ENCODE peak calls at places on chromosome 22, in seven cellular contexts. V, T, O, U, M, E and R are unnamed samples.

GRCh38 chr22:30720263-30720837 is 25.7 kb downstream of the OSBP2 start:
- DNase-seq in V (no peak), T (no peak), O (no peak), U (no peak), M (no peak), E (no peak), R (no peak)

GRCh38 chr22:46090631-46091201 is 59.6 kb upstream of the PPARA start:
- DNase-seq in V (no peak), T (no peak), O (no peak), U (no peak), M (peak; percentile 77), E (peak; percentile 48), R (no peak)

GRCh38 chr22:49004484-49005399 is 822.9 kb downstream of the BRD1 start:
- DNase-seq in V (no peak), T (no peak), O (no peak), U (no peak), M (no peak), E (no peak), R (no peak)

GRCh38 chr22:22030493-22031182 is 48.1 kb upstream of the TOP3B start:
- DNase-seq in V (no peak), T (no peak), O (no peak), U (no peak), M (no peak), E (peak; percentile 44), R (no peak)

GRCh38 chr22:36194971-36195370 is 6.6 kb downstream of the APOL4 start:
- DNase-seq in V (peak; percentile 71), T (peak; percentile 42), O (peak; percentile 67), U (no peak), M (peak; percentile 44), E (peak; percentile 79), R (peak; percentile 9)

GRCh38 chr22:42353883-42354727 is 78.1 kb downstream of the NFAM1 start:
- DNase-seq in V (no peak), T (no peak), O (no peak), U (no peak), M (no peak), E (no peak), R (no peak)

GRCh38 chr22:29032584-29032983 is 29.0 kb downstream of the C22orf31 start:
- DNase-seq in V (no peak), T (peak; percentile 52), O (no peak), U (no peak), M (peak; percentile 19), E (peak; percentile 11), R (peak; percentile 66)

GRCh38 chr22:21076907-21077625 is 31.3 kb downstream of the LRRC74B start:
- DNase-seq in V (no peak), T (no peak), O (no peak), U (no peak), M (no peak), E (no peak), R (no peak)

GRCh38 chr22:22480940-22481339 is 27.6 kb downstream of the ZNF280B start:
- DNase-seq in V (no peak), T (no peak), O (no peak), U (no peak), M (no peak), E (no peak), R (no peak)

GRCh38 chr22:45750626-45751025 is 79.0 kb downstream of the ATXN10 start:
- DNase-seq in V (no peak), T (no peak), O (no peak), U (no peak), M (no peak), E (no peak), R (no peak)

GRCh38 chr22:32789797-32790620 is 11.5 kb upstream of the TIMP3 start:
- DNase-seq in V (no peak), T (no peak), O (no peak), U (no peak), M (no peak), E (no peak), R (no peak)

GRCh38 chr22:25402160-25402500 is 162.3 kb upstream of the GRK3 start:
- DNase-seq in V (no peak), T (no peak), O (no peak), U (no peak), M (no peak), E (no peak), R (no peak)
- H3K4me3 ChIP-seq in V (no peak overlapping the region), T (no peak overlapping the region), O (no peak overlapping the region), U (no peak overlapping the region), M (no peak overlapping the region), E (no peak overlapping the region), R (peak overlapping the region; percentile 73)

GRCh38 chr22:43848366-43849171 is 13.7 kb downstream of the SULT4A1 start:
- DNase-seq in V (no peak), T (peak; percentile 36), O (no peak), U (no peak), M (peak; percentile 10), E (peak; percentile 47), R (no peak)
- TF ChIP-seq CTCF in V (peak; percentile 66), T (peak; percentile 31), O (no peak), U (peak; percentile 64), M (peak; percentile 27), E (peak; percentile 52), R (peak; percentile 78)

GRCh38 chr22:17575681-17576080 is 12.4 kb downstream of the SLC25A18 start:
- DNase-seq in V (no peak), T (no peak), O (no peak), U (no peak), M (no peak), E (no peak), R (no peak)

GRCh38 chr22:17575151-17575550 is 11.9 kb downstream of the SLC25A18 start:
- DNase-seq in V (no peak), T (no peak), O (no peak), U (no peak), M (peak; percentile 14), E (no peak), R (no peak)

GRCh38 chr22:17566776-17567175 is 3.5 kb downstream of the SLC25A18 start:
- DNase-seq in V (no peak), T (no peak), O (no peak), U (no peak), M (no peak), E (no peak), R (no peak)

GRCh38 chr22:17569971-17570511 is 6.7 kb downstream of the SLC25A18 start:
- DNase-seq in V (peak; percentile 24), T (no peak), O (no peak), U (no peak), M (peak; percentile 23), E (no peak), R (no peak)

DNA sequence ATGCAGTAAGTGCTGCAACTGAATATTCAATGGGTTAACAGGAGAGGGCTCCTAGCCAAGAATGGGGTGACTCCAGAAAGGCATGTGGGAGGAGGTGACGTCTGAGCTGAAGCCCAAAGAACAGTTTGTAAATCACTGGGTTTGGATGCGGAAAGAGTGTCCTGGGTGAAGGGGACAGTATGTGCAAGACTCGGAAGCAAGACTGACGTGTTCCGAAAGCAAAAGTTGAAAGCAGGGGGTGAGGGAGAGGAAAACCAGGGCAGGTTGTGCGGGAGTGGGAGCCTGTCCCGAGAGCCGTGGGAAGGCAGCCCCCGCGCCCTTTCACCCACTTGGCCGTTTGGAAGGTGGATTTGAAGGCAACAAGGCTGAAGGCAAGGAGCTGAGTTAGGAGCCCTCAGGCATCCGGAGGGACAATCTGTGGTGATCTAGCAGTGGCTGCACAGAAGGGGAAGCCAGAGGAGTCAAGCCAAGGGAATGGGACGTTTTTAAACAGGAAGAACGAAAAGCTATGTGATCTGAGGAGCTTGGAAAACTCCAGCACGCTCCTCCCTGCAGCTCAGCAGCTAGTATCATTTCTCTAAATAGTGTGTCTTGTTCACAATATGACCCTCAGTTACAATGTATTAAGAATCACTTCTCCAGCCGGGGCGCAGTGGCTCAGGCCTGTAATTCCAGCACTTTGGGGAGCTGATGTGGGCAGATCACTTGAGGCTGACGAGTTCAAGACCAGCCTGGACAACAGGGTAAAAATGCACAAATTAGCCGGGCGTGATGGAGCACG is 7.7 kb downstream of the SLC25A18 start:
- DNase-seq in V (peak; percentile 83), T (peak; percentile 40), O (peak; percentile 65), U (no peak), M (peak; percentile 76), E (peak; percentile 61), R (peak; percentile 22)
- H3K4me3 ChIP-seq in V (peak overlapping the region; percentile 46), T (no peak overlapping the region), O (no peak overlapping the region), U (peak overlapping the region; percentile 42), M (peak overlapping the region; percentile 49), E (peak overlapping the region; percentile 55), R (peak overlapping the region; percentile 39)

GRCh38 chr22:50525104-50525958 is at the start of gene SCO2:
- DNase-seq in V (peak; percentile 95), T (peak; percentile 97), O (peak; percentile 95), U (peak; percentile 75), M (peak; percentile 94), E (peak; percentile 95), R (no peak)
- TF ChIP-seq CTCF in V (peak; percentile 48), T (peak; percentile 25), O (no peak), U (peak; percentile 67), M (peak; percentile 3), E (peak; percentile 45), R (peak; percentile 52)

GRCh38 chr22:28001171-28001835 is 82.2 kb upstream of the PITPNB start:
- DNase-seq in V (no peak), T (no peak), O (no peak), U (no peak), M (no peak), E (no peak), R (no peak)

GRCh38 chr22:28002181-28002700 is 83.2 kb upstream of the PITPNB start:
- DNase-seq in V (no peak), T (no peak), O (no peak), U (no peak), M (no peak), E (peak; percentile 7), R (no peak)

GRCh38 chr22:28005513-28005912 is 86.5 kb upstream of the PITPNB start:
- DNase-seq in V (no peak), T (no peak), O (no peak), U (no peak), M (peak; percentile 36), E (no peak), R (no peak)

GRCh38 chr22:28004021-28004420 is 85.0 kb upstream of the PITPNB start:
- DNase-seq in V (no peak), T (no peak), O (no peak), U (no peak), M (no peak), E (no peak), R (no peak)

DNA sequence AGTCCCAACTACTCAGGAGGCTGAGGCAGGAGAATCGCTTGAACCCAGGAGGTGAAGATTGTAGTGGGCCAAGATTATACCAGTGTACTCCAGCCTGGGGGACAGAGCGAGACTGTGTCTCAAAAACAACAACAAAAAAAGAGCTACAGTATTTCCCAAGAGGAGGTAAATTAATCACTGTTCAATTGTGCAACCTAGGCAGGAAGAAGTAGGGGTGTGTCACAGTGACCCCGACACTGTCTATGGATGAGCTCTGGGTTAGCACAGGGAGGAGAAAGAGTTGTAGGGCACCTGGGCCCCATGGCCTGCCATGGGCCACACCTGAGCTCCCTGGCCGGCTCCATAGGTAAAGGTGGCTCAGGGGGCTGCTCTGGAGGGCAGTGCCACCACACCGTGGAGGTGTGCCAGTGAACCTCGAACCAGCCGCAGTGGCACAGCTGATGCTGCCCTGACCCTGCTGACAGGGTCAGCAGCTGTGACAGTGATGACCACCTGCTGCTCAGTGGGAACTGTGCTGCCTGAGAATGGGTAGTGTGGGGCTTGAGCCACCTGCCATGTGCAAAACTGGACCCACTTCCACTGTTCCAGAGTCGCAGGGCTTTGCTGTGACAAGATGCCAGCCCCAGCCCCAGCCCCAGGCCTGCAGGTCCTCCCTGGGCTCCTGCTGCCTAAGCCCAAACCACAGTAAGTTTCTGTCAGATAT is 84.0 kb upstream of the PITPNB start:
- DNase-seq in V (no peak), T (no peak), O (no peak), U (no peak), M (no peak), E (no peak), R (no peak)
- H3K4me3 ChIP-seq in V (no peak overlapping the region), T (no peak overlapping the region), O (no peak overlapping the region), U (no peak overlapping the region), M (no peak overlapping the region), E (no peak overlapping the region), R (no peak overlapping the region)